ENCODE peak calls at places on chromosome 22, in eight cellular contexts. O, L, C, E, P, B, F and I are unnamed samples.

GRCh38 chr22:46439576-46440465 is 97.6 kb downstream of the CELSR1 start:
- DNase-seq in O (no peak), L (no peak), C (no peak), E (no peak), P (no peak), B (no peak), F (no peak), I (no peak)

GRCh38 chr22:23072035-23072910 is 2.0 kb downstream of the GNAZ start:
- DNase-seq in O (no peak), L (peak), C (no peak), E (no peak), P (no peak), B (no peak), F (peak), I (no peak)

GRCh38 chr22:37566903-37567798 is 6.9 kb downstream of the CDC42EP1 start:
- DNase-seq in O (peak), L (peak), C (peak), E (peak), P (peak), B (peak), F (peak), I (peak)

GRCh38 chr22:37416806-37417205 is 10.5 kb downstream of the ELFN2 start:
- DNase-seq in O (peak), L (no peak), C (no peak), E (no peak), P (peak), B (no peak), F (peak), I (peak)

GRCh38 chr22:17998913-17999312 is 25.4 kb downstream of the MICAL3 start:
- DNase-seq in O (no peak), L (no peak), C (no peak), E (no peak), P (no peak), B (no peak), F (no peak), I (no peak)

GRCh38 chr22:19990609-19991394 is 25.8 kb downstream of the ARVCF start:
- DNase-seq in O (no peak), L (no peak), C (no peak), E (no peak), P (no peak), B (no peak), F (no peak), I (no peak)

GRCh38 chr22:42174062-42174461 is 43.5 kb upstream of the CYP2D6 start:
- DNase-seq in O (no peak), L (peak), C (no peak), E (peak), P (no peak), B (no peak), F (no peak), I (no peak)

GRCh38 chr22:30328466-30329049 is 1.8 kb upstream of the TBC1D10A start:
- DNase-seq in O (no peak), L (peak), C (no peak), E (no peak), P (no peak), B (no peak), F (peak), I (no peak)

GRCh38 chr22:46201059-46201757 is 48.9 kb downstream of the CDPF1 start:
- DNase-seq in O (no peak), L (no peak), C (no peak), E (no peak), P (no peak), B (no peak), F (no peak), I (no peak)

GRCh38 chr22:21587803-21588611 is 20.5 kb downstream of the UBE2L3 start:
- DNase-seq in O (peak), L (peak), C (peak), E (peak), P (no peak), B (no peak), F (peak), I (peak)

GRCh38 chr22:20571531-20572007 is 64.2 kb downstream of the MED15 start:
- DNase-seq in O (peak), L (peak), C (no peak), E (peak), P (peak), B (peak), F (no peak), I (peak)

GRCh38 chr22:36510966-36511881 is 4.4 kb upstream of the FOXRED2 start:
- DNase-seq in O (peak), L (peak), C (peak), E (peak), P (peak), B (peak), F (peak), I (peak)

GRCh38 chr22:48758905-48759875 is 1068.5 kb downstream of the BRD1 start:
- DNase-seq in O (no peak), L (no peak), C (no peak), E (no peak), P (peak), B (no peak), F (no peak), I (no peak)

GRCh38 chr22:47043835-47044721 is 281.6 kb downstream of the TBC1D22A start:
- DNase-seq in O (no peak), L (peak), C (peak), E (peak), P (no peak), B (peak), F (no peak), I (no peak)

GRCh38 chr22:47375621-47376321 is 613.3 kb downstream of the TBC1D22A start:
- DNase-seq in O (no peak), L (no peak), C (no peak), E (no peak), P (no peak), B (no peak), F (no peak), I (no peak)

GRCh38 chr22:50720861-50721844 is 16.9 kb upstream of the ACR start:
- DNase-seq in O (no peak), L (no peak), C (no peak), E (no peak), P (no peak), B (no peak), F (no peak), I (no peak)

GRCh38 chr22:26953380-26953807 is 296.0 kb downstream of the MIAT start:
- DNase-seq in O (no peak), L (no peak), C (no peak), E (no peak), P (no peak), B (no peak), F (peak), I (no peak)

GRCh38 chr22:23688571-23688970 is 2.2 kb upstream of the RGL4 start:
- DNase-seq in O (no peak), L (no peak), C (no peak), E (no peak), P (no peak), B (no peak), F (no peak), I (no peak)

GRCh38 chr22:31586137-31586920 is 75.7 kb downstream of the PISD start:
- DNase-seq in O (no peak), L (peak), C (no peak), E (peak), P (no peak), B (peak), F (no peak), I (no peak)

GRCh38 chr22:46031066-46031465 is 54.1 kb upstream of the WNT7B start:
- DNase-seq in O (peak), L (no peak), C (no peak), E (no peak), P (no peak), B (no peak), F (no peak), I (no peak)

GRCh38 chr22:20084547-20085413 is 4.7 kb downstream of the DGCR8 start:
- DNase-seq in O (peak), L (peak), C (peak), E (no peak), P (no peak), B (peak), F (peak), I (no peak)

GRCh38 chr22:43828711-43829447 is 16.8 kb upstream of the EFCAB6 start:
- DNase-seq in O (no peak), L (peak), C (peak), E (no peak), P (no peak), B (no peak), F (no peak), I (no peak)

GRCh38 chr22:30649430-30650007 is 13.9 kb downstream of the SLC35E4 start:
- DNase-seq in O (peak), L (peak), C (no peak), E (peak), P (peak), B (peak), F (peak), I (peak)